ENCODE peak calls at places on chromosome 5, in six cellular contexts. One of them, this sample, is unnamed.

GRCh38 chr5:95664204-95664786 is 17.7 kb downstream of the RFESD start:
- DNase-seq in HepG2: peak; percentile 25
- DNase-seq in heart left ventricle: no peak
- DNase-seq in HCT116: peak; percentile 29
- DNase-seq in A549: no peak
- DNase-seq in adrenal gland: peak; percentile 19
- DNase-seq in this sample: peak; percentile 54

GRCh38 chr5:65812648-65813047 is 90.6 kb downstream of the NLN start:
- DNase-seq in adrenal gland: no peak
- DNase-seq in heart left ventricle: no peak
- DNase-seq in A549: no peak
- DNase-seq in HepG2: no peak
- DNase-seq in HCT116: peak; percentile 66
- DNase-seq in this sample: no peak

GRCh38 chr5:148014276-148014675 is 49.5 kb upstream of the SPINK5 start:
- DNase-seq in HCT116: no peak
- DNase-seq in A549: no peak
- DNase-seq in heart left ventricle: no peak
- DNase-seq in adrenal gland: no peak
- DNase-seq in HepG2: no peak
- DNase-seq in this sample: no peak

GRCh38 chr5:107700486-107700885 is 29.7 kb upstream of the EFNA5 start:
- DNase-seq in adrenal gland: no peak
- DNase-seq in HepG2: no peak
- DNase-seq in A549: no peak
- DNase-seq in HCT116: no peak
- DNase-seq in heart left ventricle: no peak
- DNase-seq in this sample: no peak

GRCh38 chr5:21121213-21121612 is 1133.2 kb upstream of the CDH18 start:
- DNase-seq in adrenal gland: no peak
- DNase-seq in A549: no peak
- DNase-seq in HepG2: no peak
- DNase-seq in heart left ventricle: no peak
- DNase-seq in HCT116: no peak
- DNase-seq in this sample: no peak

GRCh38 chr5:63963080-63963735 is 963 bp upstream of the HTR1A start:
- DNase-seq in heart left ventricle: no peak
- DNase-seq in HepG2: peak; percentile 56
- DNase-seq in HCT116: peak; percentile 19
- DNase-seq in A549: peak; percentile 28
- DNase-seq in adrenal gland: peak; percentile 52
- DNase-seq in this sample: peak; percentile 71

GRCh38 chr5:90264930-90265857 is 144.4 kb downstream of the CETN3 start:
- DNase-seq in HepG2: peak; percentile 35
- DNase-seq in adrenal gland: peak; percentile 69
- DNase-seq in A549: peak; percentile 5
- DNase-seq in HCT116: peak; percentile 58
- DNase-seq in heart left ventricle: peak; percentile 58
- DNase-seq in this sample: peak; percentile 51

GRCh38 chr5:54007822-54008777 is 302.3 kb downstream of the ARL15 start:
- DNase-seq in heart left ventricle: no peak
- DNase-seq in HepG2: peak; percentile 89
- DNase-seq in adrenal gland: no peak
- DNase-seq in A549: peak; percentile 11
- DNase-seq in HCT116: no peak
- DNase-seq in this sample: peak; percentile 11

GRCh38 chr5:14753947-14754346 is 89.4 kb downstream of the OTULIN start:
- DNase-seq in A549: no peak
- DNase-seq in heart left ventricle: no peak
- DNase-seq in HCT116: no peak
- DNase-seq in HepG2: no peak
- DNase-seq in adrenal gland: no peak
- DNase-seq in this sample: no peak

GRCh38 chr5:172540099-172540870 is 86.0 kb upstream of the SH3PXD2B start:
- DNase-seq in HCT116: no peak
- DNase-seq in heart left ventricle: no peak
- DNase-seq in adrenal gland: no peak
- DNase-seq in A549: no peak
- DNase-seq in HepG2: no peak
- DNase-seq in this sample: no peak

GRCh38 chr5:83095973-83096539 is 18.7 kb downstream of the XRCC4 start:
- DNase-seq in HepG2: peak; percentile 28
- DNase-seq in adrenal gland: peak; percentile 58
- DNase-seq in HCT116: peak; percentile 74
- DNase-seq in A549: peak; percentile 58
- DNase-seq in heart left ventricle: no peak
- DNase-seq in this sample: no peak

GRCh38 chr5:74492230-74492629 is 148.3 kb downstream of the ENC1 start:
- DNase-seq in heart left ventricle: no peak
- DNase-seq in A549: no peak
- DNase-seq in adrenal gland: no peak
- DNase-seq in HepG2: no peak
- DNase-seq in HCT116: no peak
- DNase-seq in this sample: no peak

GRCh38 chr5:141182248-141182647 is at the start of gene PCDHB16:
- DNase-seq in adrenal gland: no peak
- DNase-seq in A549: no peak
- DNase-seq in HCT116: no peak
- DNase-seq in HepG2: peak; percentile 53
- DNase-seq in heart left ventricle: peak; percentile 41
- DNase-seq in this sample: peak; percentile 60

GRCh38 chr5:67880876-67881275 is 334.7 kb upstream of the PIK3R1 start:
- DNase-seq in A549: no peak
- DNase-seq in HCT116: no peak
- DNase-seq in HepG2: no peak
- DNase-seq in heart left ventricle: no peak
- DNase-seq in adrenal gland: peak; percentile 59
- DNase-seq in this sample: no peak

DNA sequence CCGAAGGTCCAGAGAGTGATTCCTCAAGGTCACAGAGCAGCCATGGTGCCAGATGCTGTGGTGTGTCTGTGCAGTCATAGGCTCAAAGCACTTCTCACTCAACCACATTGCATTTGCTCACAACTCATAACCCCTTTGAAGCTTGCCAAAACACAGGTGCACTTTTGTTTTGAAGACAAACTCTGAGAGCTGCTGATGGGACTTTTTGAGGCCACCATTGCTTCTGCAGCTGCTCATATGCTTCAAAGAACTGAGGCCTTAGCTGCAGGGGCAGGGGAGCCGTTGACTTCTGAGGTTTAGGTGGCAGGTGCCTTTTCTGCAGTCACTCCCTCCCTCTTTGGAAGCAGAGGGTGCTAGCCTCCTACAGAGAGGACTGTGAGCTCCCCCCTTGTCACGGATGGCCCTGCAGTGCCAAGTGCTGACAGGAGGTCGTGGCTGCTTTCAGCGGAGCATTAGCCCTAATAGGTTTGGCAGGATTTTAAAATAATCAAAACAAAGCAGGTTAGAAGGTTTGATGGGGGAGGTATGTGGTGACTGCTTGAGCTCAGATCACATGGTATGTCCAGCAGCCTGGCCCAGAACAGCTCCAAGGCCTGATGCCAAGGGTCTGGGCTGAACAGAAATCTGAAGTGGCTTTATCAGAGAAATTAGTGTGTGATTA is 232.1 kb downstream of the MAN2A1 start:
- DNase-seq in heart left ventricle: peak; percentile 79
- DNase-seq in HepG2: no peak
- DNase-seq in A549: no peak
- DNase-seq in HCT116: no peak
- DNase-seq in adrenal gland: no peak
- DNase-seq in this sample: peak; percentile 16
- TF ChIP-seq POLR2A in heart left ventricle: no peak
- TF ChIP-seq POLR2A in HepG2: no peak
- TF ChIP-seq POLR2A in A549: no peak
- TF ChIP-seq POLR2A in HCT116: no peak
- TF ChIP-seq POLR2A in adrenal gland: no peak
- TF ChIP-seq POLR2A in this sample: no peak

DNA sequence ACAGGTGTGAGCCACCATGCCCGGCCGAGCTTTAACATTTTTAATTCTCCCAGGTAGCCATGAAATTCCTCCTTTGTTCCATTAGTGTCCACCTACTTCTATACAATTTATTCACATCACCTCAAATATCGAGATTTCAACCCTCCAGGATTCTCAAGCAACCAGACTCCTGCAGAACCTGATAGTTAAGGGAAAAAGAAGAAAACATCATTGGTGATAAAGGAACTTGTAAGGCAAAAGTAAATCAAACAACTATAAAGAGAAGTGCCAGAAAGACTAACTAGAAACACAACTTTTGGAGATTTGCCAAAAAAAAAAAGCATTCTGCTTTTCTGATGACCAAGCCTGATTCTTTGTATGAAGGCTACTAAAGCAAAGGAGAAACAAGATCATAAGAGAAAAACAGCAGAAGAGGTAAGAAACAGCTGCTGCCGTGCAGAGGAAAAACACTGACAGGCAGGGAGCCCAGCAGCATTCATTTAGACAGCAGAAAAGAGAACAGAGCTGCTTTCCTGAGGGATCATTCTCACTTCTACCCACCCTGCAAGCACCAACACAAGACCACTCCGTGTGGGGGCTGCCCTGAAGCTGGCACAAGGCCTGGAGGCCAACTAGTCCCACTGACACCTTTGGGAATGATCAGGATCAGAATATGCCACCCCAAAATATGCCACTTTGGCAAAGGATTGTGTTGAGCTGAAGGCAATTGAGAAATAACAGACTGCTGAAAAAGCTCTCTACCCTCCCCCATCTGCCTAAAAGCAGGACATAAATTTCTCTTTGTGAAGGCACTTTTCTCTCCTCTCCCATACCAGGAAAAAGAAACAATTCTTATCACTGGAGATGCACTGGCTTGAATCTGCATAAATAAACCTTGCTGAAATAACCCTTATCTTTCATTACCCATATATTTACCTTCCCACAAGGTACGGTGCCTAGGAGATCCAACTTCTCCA is 75.1 kb downstream of the ALDH7A1 start:
- DNase-seq in heart left ventricle: no peak
- DNase-seq in HCT116: no peak
- DNase-seq in A549: no peak
- DNase-seq in HepG2: no peak
- DNase-seq in adrenal gland: no peak
- DNase-seq in this sample: no peak
- H3K4me3 ChIP-seq in heart left ventricle: no peak overlapping the region
- H3K4me3 ChIP-seq in HCT116: no peak overlapping the region
- H3K4me3 ChIP-seq in A549: no peak overlapping the region
- H3K4me3 ChIP-seq in HepG2: no peak overlapping the region
- H3K4me3 ChIP-seq in adrenal gland: no peak overlapping the region
- H3K4me3 ChIP-seq in this sample: no peak overlapping the region

GRCh38 chr5:43316421-43316820 is 3.2 kb upstream of the HMGCS1 start:
- DNase-seq in HCT116: no peak
- DNase-seq in heart left ventricle: no peak
- DNase-seq in HepG2: no peak
- DNase-seq in adrenal gland: no peak
- DNase-seq in A549: no peak
- DNase-seq in this sample: no peak

GRCh38 chr5:43314724-43315123 is 1.5 kb upstream of the HMGCS1 start:
- DNase-seq in HepG2: no peak
- DNase-seq in HCT116: no peak
- DNase-seq in A549: no peak
- DNase-seq in adrenal gland: no peak
- DNase-seq in heart left ventricle: no peak
- DNase-seq in this sample: no peak

GRCh38 chr5:43313854-43314457 is 744 bp upstream of the HMGCS1 start:
- DNase-seq in A549: no peak
- DNase-seq in HCT116: no peak
- DNase-seq in HepG2: no peak
- DNase-seq in adrenal gland: peak; percentile 23
- DNase-seq in heart left ventricle: no peak
- DNase-seq in this sample: peak; percentile 11

GRCh38 chr5:43315262-43315661 is 2.0 kb upstream of the HMGCS1 start:
- DNase-seq in A549: peak; percentile 39
- DNase-seq in heart left ventricle: no peak
- DNase-seq in HCT116: peak; percentile 84
- DNase-seq in adrenal gland: no peak
- DNase-seq in HepG2: no peak
- DNase-seq in this sample: no peak

DNA sequence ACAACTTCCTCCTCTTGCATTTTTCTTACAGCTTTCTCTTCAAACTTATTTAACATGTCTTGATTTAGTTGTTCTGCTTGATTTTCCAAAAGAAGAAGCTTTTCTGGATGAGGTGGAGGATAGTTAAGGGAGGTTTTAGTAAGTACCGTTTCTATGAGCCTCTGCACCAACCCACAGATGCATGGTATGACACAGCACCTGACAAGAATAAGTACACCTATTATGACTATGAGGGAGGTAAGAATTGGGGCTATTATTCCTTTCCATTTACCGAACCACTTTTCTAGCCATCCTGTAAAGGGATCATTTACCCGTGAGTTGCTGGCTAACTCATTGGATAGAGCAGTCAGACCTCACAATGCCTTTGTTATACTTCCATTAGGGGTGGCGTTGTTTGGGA is 2.5 kb upstream of the HMGCS1 start:
- DNase-seq in A549: no peak
- DNase-seq in HCT116: no peak
- DNase-seq in heart left ventricle: no peak
- DNase-seq in adrenal gland: no peak
- DNase-seq in HepG2: no peak
- DNase-seq in this sample: no peak
- H3K27ac ChIP-seq in A549: peak overlapping the region; percentile 81
- H3K27ac ChIP-seq in HCT116: peak overlapping the region; percentile 34
- H3K27ac ChIP-seq in heart left ventricle: no peak overlapping the region
- H3K27ac ChIP-seq in adrenal gland: no peak overlapping the region
- H3K27ac ChIP-seq in HepG2: no peak overlapping the region
- H3K27ac ChIP-seq in this sample: no peak overlapping the region

GRCh38 chr5:169795311-169795710 is 158.2 kb downstream of the DOCK2 start:
- DNase-seq in HepG2: no peak
- DNase-seq in HCT116: no peak
- DNase-seq in adrenal gland: no peak
- DNase-seq in A549: no peak
- DNase-seq in heart left ventricle: no peak
- DNase-seq in this sample: no peak

GRCh38 chr5:169789417-169789816 is 152.3 kb downstream of the DOCK2 start:
- DNase-seq in A549: no peak
- DNase-seq in HepG2: no peak
- DNase-seq in heart left ventricle: no peak
- DNase-seq in HCT116: no peak
- DNase-seq in adrenal gland: no peak
- DNase-seq in this sample: no peak

GRCh38 chr5:169786219-169786618 is 149.1 kb downstream of the DOCK2 start:
- DNase-seq in HCT116: no peak
- DNase-seq in A549: no peak
- DNase-seq in HepG2: no peak
- DNase-seq in adrenal gland: no peak
- DNase-seq in heart left ventricle: no peak
- DNase-seq in this sample: no peak

GRCh38 chr5:169788168-169788567 is 151.1 kb downstream of the DOCK2 start:
- DNase-seq in HepG2: no peak
- DNase-seq in adrenal gland: no peak
- DNase-seq in heart left ventricle: no peak
- DNase-seq in HCT116: no peak
- DNase-seq in A549: no peak
- DNase-seq in this sample: no peak

DNA sequence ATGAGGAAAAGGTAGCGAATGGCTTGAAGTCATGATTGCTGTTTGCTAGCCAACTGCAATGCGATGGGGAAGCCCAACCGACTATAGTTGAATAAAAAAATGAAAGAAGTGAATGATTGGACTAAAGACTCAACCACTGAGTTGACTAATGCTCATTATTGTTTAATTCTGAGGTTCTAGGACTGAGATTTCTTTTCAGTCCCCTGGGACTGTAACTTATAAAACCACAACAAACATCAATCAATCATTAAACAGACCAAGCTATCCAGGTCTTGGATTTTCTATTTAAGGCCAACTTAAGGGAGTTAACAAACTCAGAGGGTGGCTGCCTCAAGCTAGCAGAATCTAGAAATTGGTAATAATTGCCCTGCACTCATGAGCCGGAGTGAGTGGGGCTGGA is 154.2 kb downstream of the DOCK2 start:
- DNase-seq in HCT116: no peak
- DNase-seq in heart left ventricle: no peak
- DNase-seq in HepG2: no peak
- DNase-seq in A549: no peak
- DNase-seq in adrenal gland: no peak
- DNase-seq in this sample: no peak
- TF ChIP-seq POLR2A in HCT116: no peak
- TF ChIP-seq POLR2A in heart left ventricle: no peak
- TF ChIP-seq POLR2A in HepG2: no peak
- TF ChIP-seq POLR2A in A549: no peak
- TF ChIP-seq POLR2A in adrenal gland: no peak
- TF ChIP-seq POLR2A in this sample: no peak